ENCODE peak calls at places on chromosome 13, in ten cellular contexts. I is mammary epithelial cell; N is tibial nerve; P is BE2C; F is neural progenitor cell; W is IMR-90; R is ovary; H is stomach; Z is Panc1; O is CD4-positive, CD25-positive, alpha-beta regulatory T cell. T is an unnamed sample. For H3K9me3 and H3K4me1, the result is how much of the 10 kb centered on the place peaks cover.

GRCh38 chr13:26806891-26807290 is 46.3 kb upstream of the GPR12 start:
- DNase-seq in I (peak), N (no peak), Z (no peak), H (no peak), F (no peak), P (no peak), W (no peak), O (no peak), R (no peak), T (no peak)

GRCh38 chr13:90233933-90234672 is 1113.4 kb upstream of the MIR17HG start:
- DNase-seq in F (no peak), I (no peak), R (no peak), W (no peak), O (no peak), Z (no peak), H (no peak), N (no peak), P (no peak), T (no peak)

GRCh38 chr13:38819596-38819995 is 132.7 kb downstream of the FREM2 start:
- DNase-seq in R (no peak), N (no peak), O (no peak), W (no peak), F (no peak), H (no peak), Z (no peak), I (no peak), P (no peak), T (no peak)

GRCh38 chr13:110179116-110179857 is 127.7 kb downstream of the COL4A1 start:
- DNase-seq in I (no peak), O (no peak), P (no peak), N (no peak), Z (no peak), H (no peak), F (no peak), R (no peak), W (no peak), T (no peak)

GRCh38 chr13:39892731-39893293 is 237.3 kb downstream of the COG6 start:
- DNase-seq in I (no peak), H (no peak), F (no peak), Z (no peak), W (no peak), R (no peak), P (no peak), O (peak), N (no peak), T (no peak)

GRCh38 chr13:95067303-95067702 is 233.9 kb downstream of the ABCC4 start:
- DNase-seq in P (no peak), H (no peak), N (no peak), O (no peak), I (no peak), Z (no peak), R (no peak), F (no peak), W (peak), T (no peak)

GRCh38 chr13:72983085-72983768 is 75.6 kb upstream of the KLF5 start:
- DNase-seq in I (peak), F (no peak), Z (no peak), H (peak), O (no peak), N (no peak), P (no peak), W (peak), R (no peak), T (peak)

GRCh38 chr13:34521166-34521565 is 420.9 kb upstream of the NBEA start:
- DNase-seq in O (no peak), R (no peak), N (no peak), I (no peak), H (no peak), P (peak), Z (no peak), W (no peak), F (no peak), T (no peak)

GRCh38 chr13:19172007-19172646 is 9.5 kb downstream of the TUBA3C start:
- DNase-seq in P (no peak), H (no peak), O (no peak), N (no peak), R (no peak), W (no peak), F (no peak), Z (no peak), I (no peak), T (no peak)

DNA sequence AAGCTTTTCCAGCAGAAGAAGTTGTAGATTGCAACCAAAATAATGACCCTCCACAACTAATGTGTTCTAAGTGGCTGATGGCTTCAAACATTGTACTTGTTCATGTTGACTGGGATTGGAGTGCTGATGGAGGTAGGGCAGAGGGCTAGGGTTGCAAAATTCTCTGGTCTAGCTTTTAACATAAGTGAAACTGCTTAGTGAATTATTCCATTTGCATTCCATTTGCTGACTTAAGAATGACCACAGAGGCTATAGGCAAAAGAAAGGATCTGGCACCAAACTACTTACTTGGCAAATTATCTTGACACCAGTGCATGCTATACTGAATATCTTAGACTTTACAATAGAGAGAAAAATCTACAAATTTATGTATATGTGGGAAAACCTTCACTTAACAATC is 287.0 kb downstream of the FGF9 start:
- DNase-seq in Z (no peak), O (no peak), W (peak), N (no peak), P (no peak), R (no peak), H (no peak), I (no peak), F (no peak), T (no peak)
- H3K9me3 ChIP-seq in Z (under half), O (under half), W (under half), N (under half), P (under half), R (under half), H (under half), I (under half), F (under half), T (under half)

GRCh38 chr13:106565127-106565775 is 2.7 kb downstream of the ARGLU1 start:
- DNase-seq in Z (no peak), W (no peak), R (no peak), O (no peak), I (no peak), N (no peak), F (peak), H (no peak), P (no peak), T (no peak)

GRCh38 chr13:106558527-106558926 is 9.4 kb downstream of the ARGLU1 start:
- DNase-seq in O (no peak), Z (no peak), W (no peak), F (no peak), N (no peak), P (no peak), H (no peak), R (no peak), I (no peak), T (no peak)

GRCh38 chr13:106561551-106562170 is 6.3 kb downstream of the ARGLU1 start:
- DNase-seq in H (no peak), O (no peak), F (peak), N (no peak), W (peak), I (peak), R (no peak), P (no peak), Z (no peak), T (no peak)

GRCh38 chr13:106560791-106561190 is 7.1 kb downstream of the ARGLU1 start:
- DNase-seq in N (no peak), P (no peak), O (no peak), H (no peak), F (no peak), W (no peak), I (no peak), R (no peak), Z (no peak), T (no peak)

DNA sequence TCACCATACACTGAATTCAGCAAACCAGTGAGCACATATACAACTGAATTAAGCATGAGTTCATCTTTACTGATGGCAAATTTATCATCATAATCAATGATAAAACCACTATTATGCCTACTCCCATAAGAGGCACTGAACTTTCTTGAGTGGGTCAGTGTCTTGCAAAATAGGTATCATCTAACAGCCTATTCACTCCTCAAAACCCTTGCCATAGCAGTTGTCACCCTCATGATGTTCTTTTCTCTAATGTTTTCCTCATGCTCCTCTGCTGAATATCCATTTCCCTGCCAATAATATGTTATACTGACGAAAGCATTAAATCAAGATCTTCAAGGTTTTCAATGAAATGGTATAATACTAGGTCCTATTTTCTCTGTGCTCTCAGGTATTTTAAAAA is 5.6 kb downstream of the ARGLU1 start:
- DNase-seq in W (no peak), P (no peak), N (no peak), H (no peak), O (no peak), I (no peak), R (no peak), Z (no peak), F (no peak), T (no peak)
- H3K4me1 ChIP-seq in W (under half), P (under half), N (under half), H (under half), O (half or more), I (under half), R (under half), Z (under half), F (half or more), T (under half)

GRCh38 chr13:36432106-36432544 is at the start of gene CCNA1:
- DNase-seq in O (no peak), H (peak), Z (no peak), F (peak), P (peak), R (peak), I (peak), W (no peak), N (no peak), T (no peak)
- H3K4me3 ChIP-seq in O (no peak), H (peak), Z (no peak), F (peak), P (peak), R (peak), I (peak), W (no peak), N (peak), T (no peak)

DNA sequence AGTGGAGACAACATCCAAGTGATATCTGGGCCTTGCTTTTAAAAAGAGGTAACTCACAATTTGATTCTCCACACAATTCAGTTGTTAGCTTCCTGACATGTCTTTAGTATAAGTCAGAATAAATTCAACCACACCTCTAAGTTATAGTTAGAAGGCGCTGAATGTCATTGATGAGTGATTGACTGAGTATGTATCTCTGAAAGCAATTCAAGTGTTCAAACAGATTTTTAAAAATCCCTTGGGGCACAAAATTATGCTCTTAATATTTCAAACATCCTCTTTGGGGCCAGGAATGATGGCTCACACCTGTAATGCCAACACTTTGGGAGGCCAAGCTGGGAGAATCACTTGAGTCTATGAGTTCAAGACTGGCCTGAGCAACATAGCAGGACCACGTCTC is 137.0 kb upstream of the PRR20A start:
- DNase-seq in W (no peak), Z (no peak), P (no peak), F (no peak), R (no peak), O (no peak), H (no peak), I (no peak), N (no peak), T (no peak)
- H3K9me3 ChIP-seq in W (under half), Z (under half), P (under half), F (under half), R (under half), O (under half), H (under half), I (under half), N (under half), T (under half)

GRCh38 chr13:42973581-42973980 is 18.5 kb downstream of the EPSTI1 start:
- DNase-seq in H (no peak), O (no peak), W (no peak), P (no peak), N (no peak), F (no peak), R (no peak), Z (no peak), I (no peak), T (no peak)
- H3K4me1 ChIP-seq in H (under half), O (under half), W (under half), P (under half), N (under half), F (under half), R (under half), Z (under half), I (under half), T (under half)

GRCh38 chr13:33207616-33207964 is 78.0 kb downstream of the STARD13 start:
- DNase-seq in I (peak), H (no peak), P (peak), F (no peak), R (no peak), O (no peak), N (no peak), Z (no peak), W (peak), T (peak)

GRCh38 chr13:33205224-33205623 is 80.3 kb downstream of the STARD13 start:
- DNase-seq in I (no peak), O (no peak), R (no peak), Z (no peak), H (no peak), P (no peak), F (no peak), N (no peak), W (no peak), T (no peak)

GRCh38 chr13:33206945-33207615 is 78.5 kb downstream of the STARD13 start:
- DNase-seq in P (no peak), O (no peak), Z (no peak), W (no peak), H (no peak), I (no peak), N (no peak), F (no peak), R (no peak), T (no peak)

GRCh38 chr13:33205804-33206221 is 79.7 kb downstream of the STARD13 start:
- DNase-seq in P (peak), H (no peak), W (peak), F (peak), N (no peak), Z (no peak), R (no peak), I (no peak), O (no peak), T (no peak)

DNA sequence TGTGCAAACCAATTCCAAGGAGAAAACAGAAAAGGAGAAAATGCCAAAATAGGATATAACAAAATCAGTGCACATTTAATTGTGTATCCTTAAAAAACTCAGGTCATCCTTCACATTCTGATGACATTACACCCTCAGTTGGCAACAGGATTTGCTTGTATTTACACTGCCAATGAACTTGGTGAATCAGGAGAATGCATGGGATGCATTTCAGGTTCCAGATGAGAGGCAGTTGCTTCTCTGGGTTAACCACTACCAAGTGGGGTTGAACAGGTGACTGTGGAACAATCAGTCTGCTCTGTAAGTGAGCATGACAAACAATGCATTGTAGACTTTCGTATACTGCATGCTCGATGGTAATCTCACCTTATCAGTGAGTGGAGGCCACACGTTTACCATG is 79.1 kb downstream of the STARD13 start:
- DNase-seq in I (no peak), P (no peak), O (no peak), N (no peak), W (peak), Z (no peak), F (no peak), R (no peak), H (no peak), T (no peak)
- H3K4me3 ChIP-seq in I (no peak), P (no peak), O (no peak), N (no peak), W (no peak), Z (no peak), F (no peak), R (no peak), H (no peak), T (no peak)

GRCh38 chr13:48069573-48069972 is 25.3 kb downstream of the MED4 start:
- DNase-seq in F (no peak), R (no peak), I (no peak), H (no peak), Z (no peak), W (no peak), N (no peak), O (no peak), P (no peak), T (no peak)
- H3K9me3 ChIP-seq in F (under half), R (under half), I (under half), H (under half), Z (under half), W (under half), N (under half), O (under half), P (under half), T (under half)

GRCh38 chr13:114109646-114110045 is 22.8 kb downstream of the RASA3 start:
- DNase-seq in I (no peak), R (peak), W (no peak), H (no peak), F (peak), N (no peak), O (no peak), Z (no peak), P (peak), T (no peak)

GRCh38 chr13:114108894-114109293 is 23.5 kb downstream of the RASA3 start:
- DNase-seq in R (peak), W (no peak), Z (no peak), I (no peak), P (no peak), N (no peak), H (no peak), F (no peak), O (no peak), T (no peak)

GRCh38 chr13:114108141-114108761 is 24.2 kb downstream of the RASA3 start:
- DNase-seq in O (no peak), F (no peak), R (peak), H (no peak), I (no peak), P (peak), Z (no peak), N (no peak), W (no peak), T (no peak)

GRCh38 chr13:114111577-114111976 is 20.8 kb downstream of the RASA3 start:
- DNase-seq in H (no peak), O (no peak), W (peak), I (no peak), F (no peak), Z (no peak), R (no peak), P (no peak), N (no peak), T (no peak)

GRCh38 chr13:114110091-114110829 is 22.2 kb downstream of the RASA3 start:
- DNase-seq in O (peak), W (no peak), P (peak), H (peak), I (no peak), Z (no peak), R (peak), F (peak), N (no peak), T (no peak)
- H3K4me1 ChIP-seq in O (half or more), W (half or more), P (under half), H (under half), I (under half), Z (half or more), R (under half), F (under half), N (under half), T (under half)

GRCh38 chr13:44158741-44159632 is 214.6 kb upstream of the SERP2 start:
- DNase-seq in H (no peak), N (no peak), R (no peak), F (no peak), W (no peak), P (no peak), O (no peak), I (no peak), Z (no peak), T (no peak)
- H3K4me3 ChIP-seq in H (no peak), N (no peak), R (no peak), F (no peak), W (no peak), P (no peak), O (no peak), I (no peak), Z (no peak), T (no peak)

T was measured in small intestine.